ENCODE peak calls at places on chromosomes 2 and 18, in seven cellular contexts. R is caudate nucleus; N is effector CD8-positive, alpha-beta T cell; Q is KG1; V is sciatic nerve; G is iPS DF 19.7; C is T1000. U is an unnamed sample.
A peak's percentile ranks its signal among the peaks of the same experiment; 100 is the strongest.

GRCh38 chr2:2751715-2752315 is 420.7 kb upstream of the MYT1L start:
- DNase-seq in Q (no peak), N (no peak), G (no peak), C (no peak), R (no peak), V (no peak), U (no peak)

GRCh38 chr2:231364961-231365810 is 30.3 kb upstream of the B3GNT7 start:
- DNase-seq in Q (no peak), R (peak; percentile 48), C (peak; percentile 87), G (no peak), N (no peak), V (peak; percentile 52), U (no peak)

GRCh38 chr2:208129804-208130712 is at the start of gene CRYGC:
- DNase-seq in R (no peak), G (no peak), Q (no peak), C (no peak), N (no peak), V (no peak), U (no peak)

GRCh38 chr2:8472545-8473361 is 209.1 kb upstream of the ID2 start:
- DNase-seq in G (no peak), R (no peak), V (no peak), C (no peak), N (no peak), Q (no peak), U (no peak)

GRCh38 chr18:42950732-42951131 is 164.8 kb downstream of the RIT2 start:
- DNase-seq in G (no peak), C (no peak), N (no peak), Q (no peak), V (no peak), R (no peak), U (no peak)

GRCh38 chr2:219293736-219294201 is 14.6 kb downstream of the DNAJB2 start:
- DNase-seq in V (no peak), C (no peak), Q (no peak), N (no peak), R (no peak), G (no peak), U (no peak)

GRCh38 chr18:44680271-44681038 is at the start of gene SETBP1:
- DNase-seq in C (peak; percentile 4), Q (peak; percentile 35), R (no peak), G (no peak), V (peak; percentile 77), N (no peak), U (peak; percentile 52)

GRCh38 chr2:43217228-43218220 is 8.9 kb downstream of the ZFP36L2 start:
- DNase-seq in C (no peak), Q (no peak), V (no peak), R (no peak), N (no peak), G (peak; percentile 96), U (no peak)

GRCh38 chr2:172821370-172822338 is 86.0 kb downstream of the RAPGEF4 start:
- DNase-seq in N (no peak), C (no peak), Q (no peak), V (no peak), R (no peak), G (no peak), U (no peak)

GRCh38 chr2:67876176-67876575 is 186.6 kb downstream of the C1D start:
- DNase-seq in Q (no peak), N (no peak), V (no peak), R (no peak), C (peak; percentile 39), G (no peak), U (no peak)

GRCh38 chr2:130390460-130391057 is 34.7 kb downstream of the PTPN18 start:
- DNase-seq in N (no peak), C (no peak), G (no peak), Q (no peak), R (no peak), V (no peak), U (no peak)

GRCh38 chr2:14735696-14736095 is 103.2 kb downstream of the LRATD1 start:
- DNase-seq in C (no peak), Q (no peak), N (no peak), G (no peak), R (no peak), V (no peak), U (no peak)

GRCh38 chr2:131966256-131966655 is 195.5 kb downstream of the ANKRD30BL start:
- DNase-seq in G (no peak), Q (no peak), V (no peak), R (no peak), N (no peak), C (no peak), U (no peak)

GRCh38 chr18:8982416-8983183 is 119.9 kb upstream of the NDUFV2 start:
- DNase-seq in N (no peak), V (no peak), C (no peak), G (no peak), R (no peak), Q (no peak), U (peak; percentile 33)

GRCh38 chr2:169141713-169142352 is 72.5 kb downstream of the DHRS9 start:
- DNase-seq in Q (peak; percentile 40), R (no peak), N (peak; percentile 42), G (peak; percentile 47), C (peak; percentile 33), V (peak; percentile 67), U (peak; percentile 30)

GRCh38 chr2:65436825-65437221 is 4.4 kb upstream of the SPRED2 start:
- DNase-seq in R (no peak), N (no peak), V (no peak), Q (no peak), C (no peak), G (no peak), U (no peak)

GRCh38 chr2:134539946-134540345 is 178.9 kb downstream of the TMEM163 start:
- DNase-seq in N (no peak), R (no peak), C (no peak), V (no peak), Q (no peak), G (no peak), U (no peak)

GRCh38 chr18:31798399-31798798 is 37.7 kb upstream of the SLC25A52 start:
- DNase-seq in G (no peak), C (no peak), V (no peak), R (no peak), Q (no peak), N (no peak), U (no peak)

GRCh38 chr2:231679906-231680283 is 28.4 kb upstream of the PTMA start:
- DNase-seq in R (no peak), Q (no peak), N (no peak), G (no peak), V (no peak), C (no peak), U (no peak)

GRCh38 chr2:197013098-197013497 is 86.6 kb upstream of the PGAP1 start:
- DNase-seq in G (no peak), C (no peak), R (no peak), V (no peak), N (no peak), Q (no peak), U (no peak)

GRCh38 chr2:85681776-85682175 is 12.4 kb upstream of the GNLY start:
- DNase-seq in G (no peak), N (no peak), V (no peak), Q (no peak), R (no peak), C (no peak), U (no peak)

GRCh38 chr18:1014951-1015627 is 110.4 kb downstream of the ADCYAP1 start:
- DNase-seq in Q (no peak), N (no peak), C (no peak), V (no peak), R (no peak), G (peak; percentile 59), U (no peak)

GRCh38 chr2:224261316-224261715 is 140.6 kb downstream of the FAM124B start:
- DNase-seq in N (no peak), V (no peak), Q (no peak), R (no peak), C (no peak), G (no peak), U (no peak)

GRCh38 chr2:134014196-134014960 is 239.5 kb upstream of the MGAT5 start:
- DNase-seq in C (no peak), N (no peak), Q (no peak), V (no peak), G (no peak), R (no peak), U (no peak)

GRCh38 chr18:58364867-58365533 is 263.9 kb downstream of the ALPK2 start:
- DNase-seq in N (no peak), R (no peak), Q (no peak), C (peak; percentile 16), V (no peak), G (no peak), U (no peak)

GRCh38 chr2:128642801-128643200 is 324.1 kb upstream of the HS6ST1 start:
- DNase-seq in Q (no peak), C (no peak), R (no peak), G (no peak), V (peak; percentile 17), N (no peak), U (no peak)

GRCh38 chr2:11131166-11131920 is 23.9 kb upstream of the SLC66A3 start:
- DNase-seq in N (no peak), Q (no peak), R (no peak), C (no peak), G (no peak), V (no peak), U (no peak)

GRCh38 chr2:44938287-44939073 is 3.0 kb upstream of the SIX3 start:
- DNase-seq in C (no peak), N (no peak), Q (no peak), G (no peak), V (no peak), R (no peak), U (no peak)

GRCh38 chr18:55228191-55228590 is 268.9 kb upstream of the CCDC68 start:
- DNase-seq in G (no peak), C (no peak), V (no peak), N (no peak), Q (no peak), R (no peak), U (no peak)

GRCh38 chr18:26971327-26971918 is 105.9 kb upstream of the AQP4 start:
- DNase-seq in V (no peak), R (no peak), G (no peak), N (no peak), C (peak; percentile 20), Q (no peak), U (no peak)

GRCh38 chr2:232340171-232340935 is 38.2 kb upstream of the ALPP start:
- DNase-seq in V (peak; percentile 41), R (no peak), Q (no peak), N (no peak), C (no peak), G (no peak), U (no peak)